ENCODE peak calls at places on chromosomes 12 and 14, in ten cellular contexts. F, E, N, V, Z, S, A, P, K and H are unnamed samples.

GRCh38 chr14:36022765-36023415 is 153.6 kb downstream of the PTCSC3 start:
- DNase-seq in N (no peak), E (no peak), P (no peak), V (no peak), Z (no peak), S (no peak), F (no peak), A (peak), K (no peak), H (no peak)

GRCh38 chr14:100417466-100417865 is 94.3 kb downstream of the SLC25A47 start:
- DNase-seq in F (peak), P (peak), Z (peak), A (peak), V (no peak), K (peak), E (no peak), S (no peak), N (no peak), H (peak)

GRCh38 chr14:88983755-88984154 is 159.3 kb downstream of the TTC8 start:
- DNase-seq in N (no peak), Z (peak), F (no peak), E (no peak), V (no peak), S (no peak), P (no peak), K (no peak), A (no peak), H (peak)

GRCh38 chr12:32906407-32907165 is 10.0 kb upstream of the PKP2 start:
- DNase-seq in S (no peak), P (peak), K (no peak), F (no peak), A (no peak), E (no peak), V (no peak), N (no peak), Z (no peak), H (no peak)

GRCh38 chr12:88624911-88625310 is 44.6 kb upstream of the KITLG start:
- DNase-seq in N (no peak), V (no peak), S (no peak), K (no peak), E (no peak), P (no peak), A (no peak), F (no peak), Z (peak), H (peak)

GRCh38 chr14:100786820-100787219 is 39.1 kb upstream of the MEG3 start:
- DNase-seq in N (no peak), E (no peak), A (no peak), P (no peak), F (no peak), K (no peak), S (no peak), Z (no peak), V (no peak), H (no peak)

GRCh38 chr12:127078577-127079350 is 1188.2 kb upstream of the TMEM132C start:
- DNase-seq in V (no peak), F (no peak), P (no peak), E (no peak), K (no peak), S (no peak), Z (peak), A (no peak), N (no peak), H (no peak)

GRCh38 chr12:49091056-49091835 is 3.4 kb downstream of the DHH start:
- DNase-seq in P (no peak), K (no peak), E (no peak), V (no peak), A (peak), F (no peak), N (no peak), S (no peak), Z (no peak), H (no peak)

GRCh38 chr12:105418232-105418631 is 87.7 kb downstream of the C12orf75 start:
- DNase-seq in A (no peak), Z (peak), K (no peak), E (no peak), N (no peak), V (no peak), S (no peak), P (no peak), F (no peak), H (peak)

GRCh38 chr14:83300454-83301064 is 1766.9 kb upstream of the SEL1L start:
- DNase-seq in S (peak), P (no peak), F (no peak), N (no peak), K (no peak), Z (peak), V (no peak), E (no peak), A (peak), H (peak)

GRCh38 chr12:104605685-104606084 is 148.9 kb downstream of the CHST11 start:
- DNase-seq in P (peak), E (peak), A (no peak), Z (peak), K (peak), N (peak), F (peak), V (peak), S (no peak), H (peak)

GRCh38 chr12:223751-224240 is 9.8 kb upstream of the SLC6A12 start:
- DNase-seq in F (no peak), P (no peak), E (no peak), Z (no peak), S (no peak), A (no peak), V (peak), N (no peak), K (no peak), H (no peak)

GRCh38 chr12:106840217-106840616 is 65.7 kb downstream of the RIC8B start:
- DNase-seq in A (peak), F (no peak), N (no peak), P (no peak), V (no peak), Z (peak), E (no peak), K (no peak), S (no peak), H (peak)

GRCh38 chr14:94748667-94749347 is 21.1 kb downstream of the GSC start:
- DNase-seq in E (no peak), Z (no peak), F (no peak), V (no peak), S (peak), K (peak), A (peak), N (no peak), P (peak), H (peak)

GRCh38 chr12:17954788-17955187 is 135.2 kb downstream of the RERGL start:
- DNase-seq in V (no peak), E (no peak), N (no peak), Z (no peak), P (no peak), F (no peak), K (no peak), S (peak), A (peak), H (no peak)

GRCh38 chr14:89402363-89402762 is 14.7 kb downstream of the FOXN3 start:
- DNase-seq in P (no peak), V (no peak), A (no peak), Z (no peak), F (no peak), N (no peak), E (no peak), K (no peak), S (no peak), H (no peak)

GRCh38 chr12:65602579-65603295 is 221.5 kb upstream of the HMGA2 start:
- DNase-seq in E (peak), A (peak), S (peak), F (peak), K (peak), Z (peak), P (peak), V (peak), N (peak), H (peak)

GRCh38 chr14:61564623-61565091 is 130.7 kb upstream of the HIF1A start:
- DNase-seq in P (no peak), Z (peak), V (no peak), E (no peak), S (no peak), N (peak), K (no peak), A (no peak), F (no peak), H (peak)

GRCh38 chr12:34107781-34108404 is 85.6 kb downstream of the ALG10 start:
- DNase-seq in S (no peak), A (no peak), Z (no peak), E (no peak), P (no peak), K (no peak), V (no peak), N (no peak), F (no peak), H (no peak)

GRCh38 chr14:76923422-76924362 is 97.5 kb downstream of the LRRC74A start:
- DNase-seq in V (no peak), N (no peak), P (no peak), F (no peak), Z (no peak), S (no peak), A (peak), E (no peak), K (peak), H (no peak)

GRCh38 chr12:71007025-71007424 is 86.5 kb upstream of the PTPRR start:
- DNase-seq in N (no peak), P (no peak), F (no peak), E (no peak), Z (no peak), V (no peak), K (no peak), A (no peak), S (no peak), H (no peak)

GRCh38 chr14:67416810-67417209 is 4.8 kb upstream of the PLEK2 start:
- DNase-seq in Z (no peak), V (no peak), E (no peak), A (no peak), S (peak), N (no peak), P (no peak), K (no peak), F (no peak), H (no peak)

GRCh38 chr12:116161588-116161987 is 115.9 kb downstream of the MED13L start:
- DNase-seq in S (no peak), Z (peak), A (no peak), V (no peak), N (no peak), E (no peak), K (no peak), P (no peak), F (no peak), H (peak)

GRCh38 chr14:100557658-100558057 is 29.6 kb downstream of the BEGAIN start:
- DNase-seq in S (no peak), F (no peak), E (no peak), K (no peak), P (peak), V (no peak), N (peak), A (no peak), Z (no peak), H (peak)

GRCh38 chr12:70467908-70468733 is 102.0 kb downstream of the KCNMB4 start:
- DNase-seq in V (no peak), F (no peak), P (peak), K (peak), A (no peak), N (no peak), Z (no peak), S (no peak), E (no peak), H (no peak)

GRCh38 chr12:108649668-108650067 is 16.0 kb upstream of the SELPLG start:
- DNase-seq in A (no peak), V (no peak), E (no peak), Z (peak), S (no peak), N (no peak), F (no peak), P (no peak), K (no peak), H (peak)

GRCh38 chr14:99529899-99530298 is 48.7 kb downstream of the CCNK start:
- DNase-seq in V (no peak), K (no peak), P (no peak), S (no peak), E (no peak), Z (no peak), F (no peak), A (no peak), N (no peak), H (no peak)

GRCh38 chr12:44876554-44877275 is 600 bp upstream of the NELL2 start:
- DNase-seq in N (peak), F (peak), A (peak), S (peak), K (peak), V (no peak), E (no peak), Z (peak), P (no peak), H (peak)

GRCh38 chr14:99508896-99509629 is 27.9 kb downstream of the CCNK start:
- DNase-seq in A (peak), N (no peak), Z (no peak), P (no peak), S (no peak), F (peak), K (no peak), V (no peak), E (no peak), H (no peak)

GRCh38 chr12:55684761-55685370 is 22.8 kb downstream of the ITGA7 start:
- DNase-seq in E (no peak), P (no peak), K (no peak), Z (no peak), V (peak), F (no peak), N (no peak), S (no peak), A (no peak), H (no peak)

GRCh38 chr12:55682087-55682796 is 25.5 kb downstream of the ITGA7 start:
- DNase-seq in F (no peak), P (no peak), N (no peak), A (no peak), E (no peak), K (no peak), V (peak), Z (no peak), S (no peak), H (no peak)

GRCh38 chr12:55679691-55680090 is 28.0 kb downstream of the ITGA7 start:
- DNase-seq in V (no peak), K (no peak), Z (no peak), E (peak), A (no peak), S (no peak), P (no peak), F (no peak), N (no peak), H (no peak)

GRCh38 chr12:55683676-55684075 is 24.0 kb downstream of the ITGA7 start:
- DNase-seq in N (no peak), E (no peak), Z (no peak), V (peak), F (no peak), K (no peak), S (no peak), P (no peak), A (no peak), H (no peak)

DNA sequence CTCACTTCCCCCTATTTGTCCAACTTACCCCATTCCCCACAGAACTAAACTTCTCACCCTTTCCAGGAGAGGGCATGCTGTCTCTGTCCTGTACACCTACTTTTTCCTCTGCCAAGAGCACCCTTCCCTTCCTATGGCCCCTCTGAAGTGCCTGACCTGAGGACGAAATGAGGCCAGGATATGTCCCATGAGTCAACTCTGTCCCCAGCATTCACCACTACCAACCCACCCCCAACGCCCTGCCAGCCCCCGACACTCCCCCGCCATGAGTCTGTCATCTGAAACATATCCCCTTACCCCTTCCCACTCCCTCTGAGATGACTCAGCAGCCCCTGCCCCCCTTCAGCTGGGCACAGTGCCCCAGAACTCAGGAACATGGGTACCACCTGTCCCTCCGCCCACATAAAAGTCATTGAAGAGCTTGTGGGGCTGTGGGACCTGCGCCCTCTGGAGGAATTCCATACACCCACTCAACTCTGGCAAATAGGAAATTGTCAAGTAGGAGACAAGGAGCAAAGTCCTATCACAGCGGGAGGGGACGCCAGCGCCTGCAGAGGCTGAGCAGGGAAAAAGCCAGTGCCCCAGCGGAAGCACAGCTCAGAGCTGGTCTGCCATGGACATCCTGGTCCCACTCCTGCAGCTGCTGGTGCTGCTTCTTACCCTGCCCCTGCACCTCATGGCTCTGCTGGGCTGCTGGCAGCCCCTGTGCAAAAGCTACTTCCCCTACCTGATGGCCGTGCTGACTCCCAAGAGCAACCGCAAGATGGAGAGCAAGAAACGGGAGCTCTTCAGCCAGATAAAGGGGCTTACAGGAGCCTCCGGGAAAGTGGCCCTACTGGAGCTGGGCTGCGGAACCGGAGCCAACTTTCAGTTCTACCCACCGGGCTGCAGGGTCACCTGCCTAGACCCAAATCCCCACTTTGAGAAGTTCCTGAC is 26.3 kb downstream of the ITGA7 start:
- DNase-seq in F (peak), E (peak), P (peak), N (peak), A (peak), S (no peak), K (peak), Z (peak), V (peak), H (peak)
- H3K4me3 ChIP-seq in F (peak), E (peak), P (peak), N (no peak), A (peak), S (no peak), K (no peak), Z (peak), V (peak), H (peak)

DNA sequence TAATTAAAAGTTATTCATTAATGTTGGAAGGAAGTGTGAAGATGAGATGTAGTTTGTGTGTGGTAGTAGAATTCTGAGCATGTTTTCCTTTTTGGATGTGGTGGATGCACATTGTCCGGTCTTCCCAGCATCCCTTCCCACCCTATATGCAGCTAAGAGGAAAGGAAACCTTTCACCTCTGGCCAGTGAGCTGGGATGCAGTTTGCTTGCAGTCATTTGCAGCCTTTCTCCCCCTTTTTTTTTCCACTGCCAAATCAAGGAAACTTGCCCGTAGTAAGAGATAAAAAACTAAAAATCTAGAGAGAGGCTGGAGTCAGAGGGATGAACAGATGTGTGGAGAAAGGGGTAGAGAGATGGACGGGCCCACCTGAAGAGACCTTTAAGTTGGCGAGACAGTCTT is 72.5 kb upstream of the SLC38A2 start:
- DNase-seq in F (no peak), V (no peak), N (no peak), Z (no peak), P (no peak), S (no peak), E (no peak), A (no peak), K (no peak), H (peak)
- TF ChIP-seq CTCF in F (no peak), V (no peak), N (no peak), Z (no peak), P (no peak), S (no peak), E (no peak), A (no peak), K (no peak), H (no peak)

GRCh38 chr12:47222592-47222959 is 142.8 kb upstream of the AMIGO2 start:
- DNase-seq in S (no peak), E (no peak), Z (no peak), P (no peak), V (no peak), A (no peak), N (no peak), F (no peak), K (no peak), H (no peak)
- H3K4me3 ChIP-seq in S (peak), E (no peak), Z (no peak), P (no peak), V (no peak), A (no peak), N (no peak), F (no peak), K (no peak), H (no peak)

GRCh38 chr12:2058837-2059236 is 6.0 kb downstream of the CACNA1C start:
- DNase-seq in V (no peak), K (no peak), S (no peak), Z (no peak), A (peak), E (no peak), F (no peak), P (no peak), N (no peak), H (no peak)
- TF ChIP-seq CTCF in V (no peak), K (no peak), S (peak), Z (no peak), A (no peak), E (no peak), F (no peak), P (no peak), N (no peak), H (no peak)